ENCODE peak calls at places on chromosomes 3 and 15, in eight cellular contexts. Y is effector memory CD4-positive, alpha-beta T cell; T is progenitor cell of endocrine pancreas; S is kidney tubule cell; E is testis; D is stomach; W is hypothalamus; L is AG09319. C is an unnamed sample.

GRCh38 chr15:37106490-37107001 is 6.2 kb upstream of the MEIS2 start:
- DNase-seq in Y (no peak), T (no peak), S (peak; percentile 25), E (peak; percentile 66), D (no peak), W (no peak), L (no peak), C (no peak)

GRCh38 chr15:27561816-27562215 is 537.3 kb downstream of the OCA2 start:
- DNase-seq in Y (no peak), T (no peak), S (no peak), E (no peak), D (no peak), W (no peak), L (no peak), C (no peak)

GRCh38 chr3:117322866-117323265 is 613.3 kb downstream of the TUSC7 start:
- DNase-seq in Y (no peak), T (no peak), S (peak; percentile 23), E (no peak), D (no peak), W (no peak), L (no peak), C (no peak)

GRCh38 chr3:88059380-88060160 is 515 bp downstream of the ZNF654 start:
- DNase-seq in Y (no peak), T (no peak), S (no peak), E (peak; percentile 32), D (no peak), W (peak; percentile 37), L (no peak), C (peak; percentile 39)

GRCh38 chr3:135125171-135125801 is 330.2 kb downstream of the EPHB1 start:
- DNase-seq in Y (no peak), T (peak; percentile 38), S (peak; percentile 38), E (peak; percentile 23), D (no peak), W (no peak), L (no peak), C (no peak)

GRCh38 chr3:73624363-73625123 is at the start of gene PDZRN3:
- DNase-seq in Y (no peak), T (peak; percentile 49), S (peak; percentile 56), E (peak; percentile 81), D (peak; percentile 55), W (peak; percentile 49), L (no peak), C (peak; percentile 79)

GRCh38 chr3:113977822-113978221 is 30.0 kb downstream of the ZDHHC23 start:
- DNase-seq in Y (no peak), T (no peak), S (no peak), E (no peak), D (no peak), W (no peak), L (no peak), C (no peak)

GRCh38 chr3:109548192-109548938 is 211.0 kb upstream of the DPPA4 start:
- DNase-seq in Y (no peak), T (no peak), S (peak; percentile 91), E (no peak), D (no peak), W (no peak), L (no peak), C (no peak)

GRCh38 chr3:24254649-24255048 is 240.0 kb downstream of the THRB start:
- DNase-seq in Y (no peak), T (no peak), S (peak; percentile 95), E (no peak), D (no peak), W (no peak), L (peak; percentile 63), C (no peak)

GRCh38 chr15:53046153-53046790 is 256.1 kb upstream of the ONECUT1 start:
- DNase-seq in Y (no peak), T (no peak), S (no peak), E (no peak), D (no peak), W (no peak), L (no peak), C (no peak)

GRCh38 chr15:28182216-28182615 is 83.1 kb upstream of the OCA2 start:
- DNase-seq in Y (no peak), T (no peak), S (no peak), E (no peak), D (no peak), W (no peak), L (no peak), C (no peak)